ENCODE peak calls at places on chromosomes 3 and 15, in eight cellular contexts. One of them, this sample, is unnamed.
A peak's percentile ranks its signal among the peaks of the same experiment; 100 is the strongest.

GRCh38 chr3:24034464-24034863 is 89.4 kb downstream of the NR1D2 start:
- DNase-seq in activated CD4-positive, alpha-beta T cell treated with anti-CD3 and anti-CD28 coated beads, Interleukin-2, amount 50 U/mL, for 24 hours: no peak
- DNase-seq in NCI-H1105 treated with DMSO at 0.1 percent for 48 hours: no peak
- DNase-seq in colonic mucosa: no peak
- DNase-seq in iPS DF 6.9: no peak
- DNase-seq in AG04450: no peak
- DNase-seq in IMR-90: no peak
- DNase-seq in left ventricle myocardium superior: no peak
- DNase-seq in this sample: no peak

GRCh38 chr15:96322401-96323249 is 7.9 kb upstream of the NR2F2 start:
- DNase-seq in activated CD4-positive, alpha-beta T cell treated with anti-CD3 and anti-CD28 coated beads, Interleukin-2, amount 50 U/mL, for 24 hours: no peak
- DNase-seq in NCI-H1105 treated with DMSO at 0.1 percent for 48 hours: no peak
- DNase-seq in colonic mucosa: peak; percentile 19
- DNase-seq in iPS DF 6.9: no peak
- DNase-seq in AG04450: no peak
- DNase-seq in IMR-90: no peak
- DNase-seq in left ventricle myocardium superior: peak; percentile 49
- DNase-seq in this sample: no peak

GRCh38 chr15:70199601-70200000 is 101.9 kb upstream of the TLE3 start:
- DNase-seq in activated CD4-positive, alpha-beta T cell treated with anti-CD3 and anti-CD28 coated beads, Interleukin-2, amount 50 U/mL, for 24 hours: no peak
- DNase-seq in NCI-H1105 treated with DMSO at 0.1 percent for 48 hours: no peak
- DNase-seq in colonic mucosa: no peak
- DNase-seq in iPS DF 6.9: no peak
- DNase-seq in AG04450: no peak
- DNase-seq in IMR-90: no peak
- DNase-seq in left ventricle myocardium superior: no peak
- DNase-seq in this sample: no peak

GRCh38 chr3:186160691-186161243 is 51.9 kb upstream of the ETV5 start:
- DNase-seq in activated CD4-positive, alpha-beta T cell treated with anti-CD3 and anti-CD28 coated beads, Interleukin-2, amount 50 U/mL, for 24 hours: no peak
- DNase-seq in NCI-H1105 treated with DMSO at 0.1 percent for 48 hours: no peak
- DNase-seq in colonic mucosa: no peak
- DNase-seq in iPS DF 6.9: no peak
- DNase-seq in AG04450: no peak
- DNase-seq in IMR-90: no peak
- DNase-seq in left ventricle myocardium superior: no peak
- DNase-seq in this sample: no peak

GRCh38 chr3:100844063-100844936 is 135.0 kb downstream of the TFG start:
- DNase-seq in activated CD4-positive, alpha-beta T cell treated with anti-CD3 and anti-CD28 coated beads, Interleukin-2, amount 50 U/mL, for 24 hours: no peak
- DNase-seq in NCI-H1105 treated with DMSO at 0.1 percent for 48 hours: no peak
- DNase-seq in colonic mucosa: no peak
- DNase-seq in iPS DF 6.9: no peak
- DNase-seq in AG04450: no peak
- DNase-seq in IMR-90: peak; percentile 26
- DNase-seq in left ventricle myocardium superior: no peak
- DNase-seq in this sample: no peak

GRCh38 chr3:194082596-194083220 is 53.2 kb upstream of the HES1 start:
- DNase-seq in activated CD4-positive, alpha-beta T cell treated with anti-CD3 and anti-CD28 coated beads, Interleukin-2, amount 50 U/mL, for 24 hours: no peak
- DNase-seq in NCI-H1105 treated with DMSO at 0.1 percent for 48 hours: no peak
- DNase-seq in colonic mucosa: no peak
- DNase-seq in iPS DF 6.9: no peak
- DNase-seq in AG04450: no peak
- DNase-seq in IMR-90: peak; percentile 13
- DNase-seq in left ventricle myocardium superior: peak; percentile 65
- DNase-seq in this sample: no peak

GRCh38 chr3:105387122-105387751 is 20.5 kb downstream of the ALCAM start:
- DNase-seq in activated CD4-positive, alpha-beta T cell treated with anti-CD3 and anti-CD28 coated beads, Interleukin-2, amount 50 U/mL, for 24 hours: no peak
- DNase-seq in NCI-H1105 treated with DMSO at 0.1 percent for 48 hours: no peak
- DNase-seq in colonic mucosa: no peak
- DNase-seq in iPS DF 6.9: no peak
- DNase-seq in AG04450: no peak
- DNase-seq in IMR-90: peak; percentile 32
- DNase-seq in left ventricle myocardium superior: no peak
- DNase-seq in this sample: no peak

GRCh38 chr3:34019158-34019557 is 220.7 kb downstream of the PDCD6IP start:
- DNase-seq in activated CD4-positive, alpha-beta T cell treated with anti-CD3 and anti-CD28 coated beads, Interleukin-2, amount 50 U/mL, for 24 hours: no peak
- DNase-seq in NCI-H1105 treated with DMSO at 0.1 percent for 48 hours: no peak
- DNase-seq in colonic mucosa: no peak
- DNase-seq in iPS DF 6.9: no peak
- DNase-seq in AG04450: no peak
- DNase-seq in IMR-90: no peak
- DNase-seq in left ventricle myocardium superior: no peak
- DNase-seq in this sample: no peak

GRCh38 chr3:151895478-151895877 is 22.0 kb downstream of the SUCNR1 start:
- DNase-seq in activated CD4-positive, alpha-beta T cell treated with anti-CD3 and anti-CD28 coated beads, Interleukin-2, amount 50 U/mL, for 24 hours: no peak
- DNase-seq in NCI-H1105 treated with DMSO at 0.1 percent for 48 hours: no peak
- DNase-seq in colonic mucosa: no peak
- DNase-seq in iPS DF 6.9: no peak
- DNase-seq in AG04450: no peak
- DNase-seq in IMR-90: no peak
- DNase-seq in left ventricle myocardium superior: no peak
- DNase-seq in this sample: no peak

GRCh38 chr3:52606373-52607085 is 70.1 kb downstream of the UQCC5 start:
- DNase-seq in activated CD4-positive, alpha-beta T cell treated with anti-CD3 and anti-CD28 coated beads, Interleukin-2, amount 50 U/mL, for 24 hours: no peak
- DNase-seq in NCI-H1105 treated with DMSO at 0.1 percent for 48 hours: peak; percentile 89
- DNase-seq in colonic mucosa: peak; percentile 32
- DNase-seq in iPS DF 6.9: no peak
- DNase-seq in AG04450: no peak
- DNase-seq in IMR-90: peak; percentile 41
- DNase-seq in left ventricle myocardium superior: no peak
- DNase-seq in this sample: no peak

GRCh38 chr3:174758943-174759342 is 100.2 kb upstream of the NAALADL2 start:
- DNase-seq in activated CD4-positive, alpha-beta T cell treated with anti-CD3 and anti-CD28 coated beads, Interleukin-2, amount 50 U/mL, for 24 hours: no peak
- DNase-seq in NCI-H1105 treated with DMSO at 0.1 percent for 48 hours: no peak
- DNase-seq in colonic mucosa: no peak
- DNase-seq in iPS DF 6.9: no peak
- DNase-seq in AG04450: no peak
- DNase-seq in IMR-90: no peak
- DNase-seq in left ventricle myocardium superior: no peak
- DNase-seq in this sample: no peak

GRCh38 chr15:65033659-65034269 is 4.3 kb upstream of the MTFMT start:
- DNase-seq in activated CD4-positive, alpha-beta T cell treated with anti-CD3 and anti-CD28 coated beads, Interleukin-2, amount 50 U/mL, for 24 hours: no peak
- DNase-seq in NCI-H1105 treated with DMSO at 0.1 percent for 48 hours: peak; percentile 34
- DNase-seq in colonic mucosa: peak; percentile 53
- DNase-seq in iPS DF 6.9: no peak
- DNase-seq in AG04450: no peak
- DNase-seq in IMR-90: peak; percentile 66
- DNase-seq in left ventricle myocardium superior: no peak
- DNase-seq in this sample: no peak

GRCh38 chr3:150737874-150738679 is 24.9 kb downstream of the SIAH2 start:
- DNase-seq in activated CD4-positive, alpha-beta T cell treated with anti-CD3 and anti-CD28 coated beads, Interleukin-2, amount 50 U/mL, for 24 hours: no peak
- DNase-seq in NCI-H1105 treated with DMSO at 0.1 percent for 48 hours: no peak
- DNase-seq in colonic mucosa: no peak
- DNase-seq in iPS DF 6.9: no peak
- DNase-seq in AG04450: no peak
- DNase-seq in IMR-90: peak; percentile 48
- DNase-seq in left ventricle myocardium superior: no peak
- DNase-seq in this sample: no peak

GRCh38 chr15:35209838-35210237 is 124.7 kb upstream of the NANOGP8 start:
- DNase-seq in activated CD4-positive, alpha-beta T cell treated with anti-CD3 and anti-CD28 coated beads, Interleukin-2, amount 50 U/mL, for 24 hours: no peak
- DNase-seq in NCI-H1105 treated with DMSO at 0.1 percent for 48 hours: no peak
- DNase-seq in colonic mucosa: no peak
- DNase-seq in iPS DF 6.9: no peak
- DNase-seq in AG04450: no peak
- DNase-seq in IMR-90: peak; percentile 30
- DNase-seq in left ventricle myocardium superior: no peak
- DNase-seq in this sample: no peak

GRCh38 chr3:112351036-112351435 is 18.1 kb downstream of the CD200 start:
- DNase-seq in activated CD4-positive, alpha-beta T cell treated with anti-CD3 and anti-CD28 coated beads, Interleukin-2, amount 50 U/mL, for 24 hours: no peak
- DNase-seq in NCI-H1105 treated with DMSO at 0.1 percent for 48 hours: no peak
- DNase-seq in colonic mucosa: no peak
- DNase-seq in iPS DF 6.9: no peak
- DNase-seq in AG04450: no peak
- DNase-seq in IMR-90: no peak
- DNase-seq in left ventricle myocardium superior: no peak
- DNase-seq in this sample: no peak

GRCh38 chr3:107251819-107252218 is 125.4 kb upstream of the CCDC54 start:
- DNase-seq in activated CD4-positive, alpha-beta T cell treated with anti-CD3 and anti-CD28 coated beads, Interleukin-2, amount 50 U/mL, for 24 hours: no peak
- DNase-seq in NCI-H1105 treated with DMSO at 0.1 percent for 48 hours: no peak
- DNase-seq in colonic mucosa: no peak
- DNase-seq in iPS DF 6.9: no peak
- DNase-seq in AG04450: no peak
- DNase-seq in IMR-90: no peak
- DNase-seq in left ventricle myocardium superior: no peak
- DNase-seq in this sample: peak; percentile 47

GRCh38 chr3:110859340-110859739 is 212.3 kb upstream of the NECTIN3 start:
- DNase-seq in activated CD4-positive, alpha-beta T cell treated with anti-CD3 and anti-CD28 coated beads, Interleukin-2, amount 50 U/mL, for 24 hours: no peak
- DNase-seq in NCI-H1105 treated with DMSO at 0.1 percent for 48 hours: peak; percentile 29
- DNase-seq in colonic mucosa: no peak
- DNase-seq in iPS DF 6.9: no peak
- DNase-seq in AG04450: no peak
- DNase-seq in IMR-90: no peak
- DNase-seq in left ventricle myocardium superior: no peak
- DNase-seq in this sample: no peak

GRCh38 chr15:51046799-51047449 is 47.8 kb downstream of the TNFAIP8L3 start:
- DNase-seq in activated CD4-positive, alpha-beta T cell treated with anti-CD3 and anti-CD28 coated beads, Interleukin-2, amount 50 U/mL, for 24 hours: no peak
- DNase-seq in NCI-H1105 treated with DMSO at 0.1 percent for 48 hours: no peak
- DNase-seq in colonic mucosa: peak; percentile 76
- DNase-seq in iPS DF 6.9: no peak
- DNase-seq in AG04450: peak; percentile 4
- DNase-seq in IMR-90: peak; percentile 39
- DNase-seq in left ventricle myocardium superior: peak; percentile 34
- DNase-seq in this sample: no peak

GRCh38 chr3:48989796-48990635 is at the start of gene P4HTM:
- DNase-seq in activated CD4-positive, alpha-beta T cell treated with anti-CD3 and anti-CD28 coated beads, Interleukin-2, amount 50 U/mL, for 24 hours: peak; percentile 56
- DNase-seq in NCI-H1105 treated with DMSO at 0.1 percent for 48 hours: peak; percentile 59
- DNase-seq in colonic mucosa: peak; percentile 90
- DNase-seq in iPS DF 6.9: peak; percentile 55
- DNase-seq in AG04450: peak; percentile 87
- DNase-seq in IMR-90: peak; percentile 93
- DNase-seq in left ventricle myocardium superior: peak; percentile 90
- DNase-seq in this sample: peak; percentile 91

GRCh38 chr15:40743921-40744809 is 10.9 kb downstream of the RMDN3 start:
- DNase-seq in activated CD4-positive, alpha-beta T cell treated with anti-CD3 and anti-CD28 coated beads, Interleukin-2, amount 50 U/mL, for 24 hours: peak; percentile 21
- DNase-seq in NCI-H1105 treated with DMSO at 0.1 percent for 48 hours: no peak
- DNase-seq in colonic mucosa: peak; percentile 22
- DNase-seq in iPS DF 6.9: no peak
- DNase-seq in AG04450: no peak
- DNase-seq in IMR-90: peak; percentile 82
- DNase-seq in left ventricle myocardium superior: peak; percentile 58
- DNase-seq in this sample: no peak

GRCh38 chr3:63970596-63971468 is 52.5 kb downstream of the PSMD6 start:
- DNase-seq in activated CD4-positive, alpha-beta T cell treated with anti-CD3 and anti-CD28 coated beads, Interleukin-2, amount 50 U/mL, for 24 hours: no peak
- DNase-seq in NCI-H1105 treated with DMSO at 0.1 percent for 48 hours: no peak
- DNase-seq in colonic mucosa: peak; percentile 28
- DNase-seq in iPS DF 6.9: no peak
- DNase-seq in AG04450: no peak
- DNase-seq in IMR-90: no peak
- DNase-seq in left ventricle myocardium superior: no peak
- DNase-seq in this sample: peak; percentile 43

GRCh38 chr3:194339836-194340235 is 11.3 kb downstream of the CPN2 start:
- DNase-seq in activated CD4-positive, alpha-beta T cell treated with anti-CD3 and anti-CD28 coated beads, Interleukin-2, amount 50 U/mL, for 24 hours: no peak
- DNase-seq in NCI-H1105 treated with DMSO at 0.1 percent for 48 hours: no peak
- DNase-seq in colonic mucosa: no peak
- DNase-seq in iPS DF 6.9: no peak
- DNase-seq in AG04450: no peak
- DNase-seq in IMR-90: no peak
- DNase-seq in left ventricle myocardium superior: no peak
- DNase-seq in this sample: no peak

GRCh38 chr3:39138804-39139415 is 14.5 kb downstream of the CSRNP1 start:
- DNase-seq in activated CD4-positive, alpha-beta T cell treated with anti-CD3 and anti-CD28 coated beads, Interleukin-2, amount 50 U/mL, for 24 hours: no peak
- DNase-seq in NCI-H1105 treated with DMSO at 0.1 percent for 48 hours: no peak
- DNase-seq in colonic mucosa: no peak
- DNase-seq in iPS DF 6.9: no peak
- DNase-seq in AG04450: no peak
- DNase-seq in IMR-90: peak; percentile 47
- DNase-seq in left ventricle myocardium superior: peak; percentile 87
- DNase-seq in this sample: peak; percentile 48

GRCh38 chr3:134613006-134613520 is 37.8 kb downstream of the KY start:
- DNase-seq in activated CD4-positive, alpha-beta T cell treated with anti-CD3 and anti-CD28 coated beads, Interleukin-2, amount 50 U/mL, for 24 hours: no peak
- DNase-seq in NCI-H1105 treated with DMSO at 0.1 percent for 48 hours: no peak
- DNase-seq in colonic mucosa: no peak
- DNase-seq in iPS DF 6.9: no peak
- DNase-seq in AG04450: no peak
- DNase-seq in IMR-90: no peak
- DNase-seq in left ventricle myocardium superior: no peak
- DNase-seq in this sample: no peak

GRCh38 chr3:120559228-120560061 is 36.7 kb upstream of the NDUFB4 start:
- DNase-seq in activated CD4-positive, alpha-beta T cell treated with anti-CD3 and anti-CD28 coated beads, Interleukin-2, amount 50 U/mL, for 24 hours: no peak
- DNase-seq in NCI-H1105 treated with DMSO at 0.1 percent for 48 hours: peak; percentile 70
- DNase-seq in colonic mucosa: no peak
- DNase-seq in iPS DF 6.9: no peak
- DNase-seq in AG04450: peak; percentile 26
- DNase-seq in IMR-90: peak; percentile 85
- DNase-seq in left ventricle myocardium superior: peak; percentile 78
- DNase-seq in this sample: no peak

GRCh38 chr15:88586401-88587162 is 34.6 kb upstream of the AEN start:
- DNase-seq in activated CD4-positive, alpha-beta T cell treated with anti-CD3 and anti-CD28 coated beads, Interleukin-2, amount 50 U/mL, for 24 hours: no peak
- DNase-seq in NCI-H1105 treated with DMSO at 0.1 percent for 48 hours: no peak
- DNase-seq in colonic mucosa: no peak
- DNase-seq in iPS DF 6.9: no peak
- DNase-seq in AG04450: no peak
- DNase-seq in IMR-90: peak; percentile 12
- DNase-seq in left ventricle myocardium superior: no peak
- DNase-seq in this sample: no peak

GRCh38 chr15:25789206-25789605 is 73.9 kb downstream of the ATP10A start:
- DNase-seq in activated CD4-positive, alpha-beta T cell treated with anti-CD3 and anti-CD28 coated beads, Interleukin-2, amount 50 U/mL, for 24 hours: no peak
- DNase-seq in NCI-H1105 treated with DMSO at 0.1 percent for 48 hours: no peak
- DNase-seq in colonic mucosa: no peak
- DNase-seq in iPS DF 6.9: no peak
- DNase-seq in AG04450: no peak
- DNase-seq in IMR-90: peak; percentile 20
- DNase-seq in left ventricle myocardium superior: no peak
- DNase-seq in this sample: no peak

GRCh38 chr3:1010228-1010627 is 82.6 kb upstream of the CNTN6 start:
- DNase-seq in activated CD4-positive, alpha-beta T cell treated with anti-CD3 and anti-CD28 coated beads, Interleukin-2, amount 50 U/mL, for 24 hours: no peak
- DNase-seq in NCI-H1105 treated with DMSO at 0.1 percent for 48 hours: no peak
- DNase-seq in colonic mucosa: no peak
- DNase-seq in iPS DF 6.9: no peak
- DNase-seq in AG04450: no peak
- DNase-seq in IMR-90: no peak
- DNase-seq in left ventricle myocardium superior: no peak
- DNase-seq in this sample: no peak

GRCh38 chr15:85296615-85297402 is 83.6 kb upstream of the AKAP13 start:
- DNase-seq in activated CD4-positive, alpha-beta T cell treated with anti-CD3 and anti-CD28 coated beads, Interleukin-2, amount 50 U/mL, for 24 hours: peak; percentile 33
- DNase-seq in NCI-H1105 treated with DMSO at 0.1 percent for 48 hours: peak; percentile 69
- DNase-seq in colonic mucosa: peak; percentile 86
- DNase-seq in iPS DF 6.9: peak; percentile 27
- DNase-seq in AG04450: peak; percentile 45
- DNase-seq in IMR-90: peak; percentile 81
- DNase-seq in left ventricle myocardium superior: peak; percentile 51
- DNase-seq in this sample: peak; percentile 49

GRCh38 chr3:70822777-70823176 is 510.3 kb upstream of the MDFIC2 start:
- DNase-seq in activated CD4-positive, alpha-beta T cell treated with anti-CD3 and anti-CD28 coated beads, Interleukin-2, amount 50 U/mL, for 24 hours: no peak
- DNase-seq in NCI-H1105 treated with DMSO at 0.1 percent for 48 hours: peak; percentile 89
- DNase-seq in colonic mucosa: no peak
- DNase-seq in iPS DF 6.9: no peak
- DNase-seq in AG04450: no peak
- DNase-seq in IMR-90: no peak
- DNase-seq in left ventricle myocardium superior: no peak
- DNase-seq in this sample: peak; percentile 4

GRCh38 chr3:15452961-15453360 is 25.6 kb downstream of the EAF1 start:
- DNase-seq in activated CD4-positive, alpha-beta T cell treated with anti-CD3 and anti-CD28 coated beads, Interleukin-2, amount 50 U/mL, for 24 hours: no peak
- DNase-seq in NCI-H1105 treated with DMSO at 0.1 percent for 48 hours: no peak
- DNase-seq in colonic mucosa: no peak
- DNase-seq in iPS DF 6.9: no peak
- DNase-seq in AG04450: no peak
- DNase-seq in IMR-90: no peak
- DNase-seq in left ventricle myocardium superior: no peak
- DNase-seq in this sample: no peak

GRCh38 chr15:82663186-82663600 is 16.0 kb upstream of the CPEB1 start:
- DNase-seq in activated CD4-positive, alpha-beta T cell treated with anti-CD3 and anti-CD28 coated beads, Interleukin-2, amount 50 U/mL, for 24 hours: no peak
- DNase-seq in NCI-H1105 treated with DMSO at 0.1 percent for 48 hours: no peak
- DNase-seq in colonic mucosa: peak; percentile 47
- DNase-seq in iPS DF 6.9: no peak
- DNase-seq in AG04450: no peak
- DNase-seq in IMR-90: peak; percentile 31
- DNase-seq in left ventricle myocardium superior: peak; percentile 66
- DNase-seq in this sample: no peak